ENCODE peak calls at places on chromosomes 6 and 20, in eight cellular contexts. One of them, this sample, is unnamed.

GRCh38 chr6:148985499-148985898 is 238.7 kb downstream of the UST start:
- DNase-seq in brain microvascular endothelial cell: no peak
- DNase-seq in cardiac fibroblast: no peak
- DNase-seq in ovary: no peak
- DNase-seq in BJ: no peak
- DNase-seq in heart right ventricle: no peak
- DNase-seq in mammary epithelial cell: no peak
- DNase-seq in AG10803: no peak
- DNase-seq in this sample: no peak

GRCh38 chr20:3813758-3814581 is 6.4 kb upstream of the AP5S1 start:
- DNase-seq in ovary: no peak
- DNase-seq in heart right ventricle: no peak
- DNase-seq in AG10803: no peak
- DNase-seq in mammary epithelial cell: no peak
- DNase-seq in brain microvascular endothelial cell: no peak
- DNase-seq in BJ: no peak
- DNase-seq in cardiac fibroblast: no peak
- DNase-seq in this sample: no peak

GRCh38 chr6:35381132-35381531 is 38.8 kb downstream of the PPARD start:
- DNase-seq in cardiac fibroblast: peak; percentile 53
- DNase-seq in AG10803: peak; percentile 48
- DNase-seq in mammary epithelial cell: no peak
- DNase-seq in brain microvascular endothelial cell: no peak
- DNase-seq in heart right ventricle: no peak
- DNase-seq in ovary: no peak
- DNase-seq in BJ: no peak
- DNase-seq in this sample: no peak

GRCh38 chr6:51844391-51844735 is 243.1 kb downstream of the PKHD1 start:
- DNase-seq in mammary epithelial cell: no peak
- DNase-seq in ovary: no peak
- DNase-seq in heart right ventricle: no peak
- DNase-seq in cardiac fibroblast: no peak
- DNase-seq in BJ: no peak
- DNase-seq in brain microvascular endothelial cell: no peak
- DNase-seq in AG10803: no peak
- DNase-seq in this sample: no peak

GRCh38 chr6:75619230-75619899 is 17.7 kb downstream of the SENP6 start:
- DNase-seq in AG10803: no peak
- DNase-seq in cardiac fibroblast: peak; percentile 39
- DNase-seq in mammary epithelial cell: no peak
- DNase-seq in brain microvascular endothelial cell: no peak
- DNase-seq in BJ: no peak
- DNase-seq in heart right ventricle: no peak
- DNase-seq in ovary: no peak
- DNase-seq in this sample: no peak

GRCh38 chr20:5658897-5659296 is 91.3 kb upstream of the SHLD1 start:
- DNase-seq in ovary: peak; percentile 82
- DNase-seq in BJ: peak; percentile 30
- DNase-seq in heart right ventricle: peak; percentile 63
- DNase-seq in cardiac fibroblast: peak; percentile 96
- DNase-seq in brain microvascular endothelial cell: peak; percentile 93
- DNase-seq in mammary epithelial cell: peak; percentile 83
- DNase-seq in AG10803: peak; percentile 86
- DNase-seq in this sample: peak; percentile 95

GRCh38 chr20:63253438-63254236 is 626 bp downstream of the NKAIN4 start:
- DNase-seq in ovary: no peak
- DNase-seq in AG10803: no peak
- DNase-seq in brain microvascular endothelial cell: no peak
- DNase-seq in cardiac fibroblast: no peak
- DNase-seq in mammary epithelial cell: no peak
- DNase-seq in heart right ventricle: no peak
- DNase-seq in BJ: no peak
- DNase-seq in this sample: no peak

GRCh38 chr20:42530855-42531674 is 658.6 kb downstream of the PTPRT start:
- DNase-seq in cardiac fibroblast: peak; percentile 6
- DNase-seq in heart right ventricle: peak; percentile 10
- DNase-seq in mammary epithelial cell: no peak
- DNase-seq in BJ: no peak
- DNase-seq in brain microvascular endothelial cell: no peak
- DNase-seq in AG10803: peak; percentile 1
- DNase-seq in ovary: peak; percentile 17
- DNase-seq in this sample: peak; percentile 1

GRCh38 chr6:118993803-118994231 is 58.9 kb upstream of the MCM9 start:
- DNase-seq in brain microvascular endothelial cell: no peak
- DNase-seq in ovary: no peak
- DNase-seq in AG10803: no peak
- DNase-seq in mammary epithelial cell: no peak
- DNase-seq in heart right ventricle: no peak
- DNase-seq in BJ: no peak
- DNase-seq in cardiac fibroblast: no peak
- DNase-seq in this sample: no peak

GRCh38 chr6:118993358-118993757 is 58.4 kb upstream of the MCM9 start:
- DNase-seq in heart right ventricle: no peak
- DNase-seq in brain microvascular endothelial cell: no peak
- DNase-seq in AG10803: no peak
- DNase-seq in cardiac fibroblast: no peak
- DNase-seq in mammary epithelial cell: no peak
- DNase-seq in BJ: no peak
- DNase-seq in ovary: no peak
- DNase-seq in this sample: no peak

GRCh38 chr6:118996289-118996820 is 61.4 kb upstream of the MCM9 start:
- DNase-seq in BJ: no peak
- DNase-seq in cardiac fibroblast: no peak
- DNase-seq in AG10803: no peak
- DNase-seq in brain microvascular endothelial cell: no peak
- DNase-seq in ovary: no peak
- DNase-seq in heart right ventricle: no peak
- DNase-seq in mammary epithelial cell: no peak
- DNase-seq in this sample: no peak

GRCh38 chr6:118986312-118986711 is 51.4 kb upstream of the MCM9 start:
- DNase-seq in BJ: no peak
- DNase-seq in AG10803: no peak
- DNase-seq in brain microvascular endothelial cell: no peak
- DNase-seq in cardiac fibroblast: no peak
- DNase-seq in ovary: no peak
- DNase-seq in mammary epithelial cell: no peak
- DNase-seq in heart right ventricle: no peak
- DNase-seq in this sample: no peak

DNA sequence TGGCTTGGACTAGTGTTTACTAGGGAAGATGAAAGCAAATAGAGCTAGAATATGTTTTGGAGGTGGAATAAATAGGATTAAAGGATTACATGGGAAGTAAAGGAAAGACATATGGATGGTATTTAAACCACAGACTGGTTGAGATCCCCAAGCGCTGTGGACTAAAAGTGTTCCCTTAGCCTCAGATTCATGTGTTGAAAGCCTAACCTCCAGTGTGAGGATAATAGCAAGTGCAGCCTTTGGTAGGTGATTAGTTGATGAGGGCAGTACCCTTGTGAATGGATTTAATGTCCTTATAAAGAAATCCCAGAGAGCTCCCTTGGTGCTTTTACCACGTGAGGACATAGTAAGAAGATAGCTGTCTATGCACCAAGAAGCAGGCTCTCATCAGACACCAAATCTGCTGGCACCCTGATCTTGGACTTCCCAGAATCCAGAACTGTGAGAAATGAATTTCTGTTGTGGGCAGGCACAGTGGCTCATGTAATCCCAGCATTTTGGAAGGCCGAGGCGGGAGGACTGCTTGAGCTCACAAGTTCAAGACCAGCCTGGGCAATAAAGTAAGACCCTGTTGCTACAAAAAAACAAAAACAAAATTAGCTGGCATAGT is 57.3 kb upstream of the MCM9 start:
- DNase-seq in cardiac fibroblast: no peak
- DNase-seq in ovary: no peak
- DNase-seq in AG10803: no peak
- DNase-seq in BJ: no peak
- DNase-seq in heart right ventricle: no peak
- DNase-seq in brain microvascular endothelial cell: no peak
- DNase-seq in mammary epithelial cell: no peak
- DNase-seq in this sample: no peak
- H3K4me3 ChIP-seq in cardiac fibroblast: no peak overlapping the region
- H3K4me3 ChIP-seq in ovary: no peak overlapping the region
- H3K4me3 ChIP-seq in AG10803: no peak overlapping the region
- H3K4me3 ChIP-seq in BJ: no peak overlapping the region
- H3K4me3 ChIP-seq in heart right ventricle: no peak overlapping the region
- H3K4me3 ChIP-seq in brain microvascular endothelial cell: no peak overlapping the region
- H3K4me3 ChIP-seq in mammary epithelial cell: no peak overlapping the region
- H3K4me3 ChIP-seq in this sample: no peak overlapping the region

GRCh38 chr6:128538763-128539162 is 18.4 kb upstream of the PTPRK start:
- DNase-seq in heart right ventricle: no peak
- DNase-seq in brain microvascular endothelial cell: no peak
- DNase-seq in cardiac fibroblast: peak; percentile 33
- DNase-seq in mammary epithelial cell: no peak
- DNase-seq in BJ: peak; percentile 37
- DNase-seq in ovary: no peak
- DNase-seq in AG10803: peak; percentile 56
- DNase-seq in this sample: no peak
- TF ChIP-seq CTCF in heart right ventricle: no peak
- TF ChIP-seq CTCF in brain microvascular endothelial cell: no peak
- TF ChIP-seq CTCF in cardiac fibroblast: no peak
- TF ChIP-seq CTCF in mammary epithelial cell: no peak
- TF ChIP-seq CTCF in BJ: no peak
- TF ChIP-seq CTCF in ovary: no peak
- TF ChIP-seq CTCF in AG10803: no peak
- TF ChIP-seq CTCF in this sample: no peak

GRCh38 chr20:25148181-25148981 is 47.1 kb upstream of the ENTPD6 start:
- DNase-seq in cardiac fibroblast: peak; percentile 40
- DNase-seq in mammary epithelial cell: no peak
- DNase-seq in BJ: no peak
- DNase-seq in brain microvascular endothelial cell: peak; percentile 25
- DNase-seq in AG10803: peak; percentile 33
- DNase-seq in ovary: peak; percentile 82
- DNase-seq in heart right ventricle: peak; percentile 24
- DNase-seq in this sample: peak; percentile 61
- H3K4me3 ChIP-seq in cardiac fibroblast: peak overlapping the region; percentile 38
- H3K4me3 ChIP-seq in mammary epithelial cell: no peak overlapping the region
- H3K4me3 ChIP-seq in BJ: peak overlapping the region; percentile 29
- H3K4me3 ChIP-seq in brain microvascular endothelial cell: peak overlapping the region; percentile 40
- H3K4me3 ChIP-seq in AG10803: peak overlapping the region; percentile 48
- H3K4me3 ChIP-seq in ovary: peak overlapping the region; percentile 12
- H3K4me3 ChIP-seq in heart right ventricle: peak overlapping the region; percentile 37
- H3K4me3 ChIP-seq in this sample: peak overlapping the region; percentile 42

DNA sequence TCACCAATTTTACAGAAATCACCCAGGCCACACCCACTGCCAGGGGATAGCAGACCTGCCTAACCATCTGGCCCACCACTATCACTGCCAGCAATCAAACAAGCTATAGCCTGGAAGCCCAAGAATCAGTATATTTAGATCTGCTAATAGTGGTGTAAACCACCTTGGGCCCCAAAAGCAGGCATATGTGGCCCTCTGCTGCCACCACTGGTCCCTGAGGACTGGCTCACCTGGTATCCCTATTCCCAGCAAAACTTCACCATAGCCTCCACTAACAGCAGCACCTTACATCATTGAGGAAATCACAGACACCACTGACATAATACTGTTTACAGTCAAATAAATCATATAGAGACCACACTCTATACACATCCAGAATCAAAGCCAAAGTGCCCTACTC is 880.4 kb upstream of the MAN1A1 start:
- DNase-seq in heart right ventricle: no peak
- DNase-seq in mammary epithelial cell: no peak
- DNase-seq in ovary: no peak
- DNase-seq in cardiac fibroblast: no peak
- DNase-seq in AG10803: no peak
- DNase-seq in brain microvascular endothelial cell: no peak
- DNase-seq in BJ: no peak
- DNase-seq in this sample: no peak
- TF ChIP-seq CTCF in heart right ventricle: no peak
- TF ChIP-seq CTCF in mammary epithelial cell: peak; percentile 38
- TF ChIP-seq CTCF in ovary: no peak
- TF ChIP-seq CTCF in cardiac fibroblast: no peak
- TF ChIP-seq CTCF in AG10803: no peak
- TF ChIP-seq CTCF in brain microvascular endothelial cell: no peak
- TF ChIP-seq CTCF in BJ: no peak
- TF ChIP-seq CTCF in this sample: no peak